ENCODE peak calls at places on chromosomes 1 and 21, in five cellular contexts. B, V, X, F and T are unnamed samples.
A peak's percentile ranks its signal among the peaks of the same experiment; 100 is the strongest.

GRCh38 chr1:228323401-228323800 is 83.2 kb downstream of the TRIM11 start:
- DNase-seq in B (no peak), V (no peak), X (no peak), F (no peak), T (no peak)

GRCh38 chr1:88701275-88701674 is 17.2 kb downstream of the PKN2 start:
- DNase-seq in B (no peak), V (no peak), X (peak; percentile 47), F (no peak), T (no peak)

GRCh38 chr1:231044588-231044987 is 4.5 kb upstream of the FAM89A start:
- DNase-seq in B (no peak), V (no peak), X (no peak), F (no peak), T (no peak)

GRCh38 chr1:53305650-53306049 is 22.2 kb downstream of the LRP8 start:
- DNase-seq in B (no peak), V (peak; percentile 40), X (no peak), F (no peak), T (no peak)

GRCh38 chr1:16072616-16073484 is 601 bp downstream of the FAM131C start:
- DNase-seq in B (peak; percentile 66), V (no peak), X (no peak), F (peak; percentile 80), T (no peak)

GRCh38 chr21:38951095-38951745 is 145.5 kb downstream of the ETS2 start:
- DNase-seq in B (no peak), V (no peak), X (no peak), F (no peak), T (no peak)

GRCh38 chr1:155116113-155116764 is 11.4 kb upstream of the EFNA1 start:
- DNase-seq in B (no peak), V (no peak), X (no peak), F (no peak), T (no peak)

GRCh38 chr1:222347627-222348026 is 200.3 kb downstream of the HHIPL2 start:
- DNase-seq in B (no peak), V (no peak), X (no peak), F (no peak), T (no peak)

GRCh38 chr1:24639881-24640280 is 3.2 kb upstream of the SRRM1 start:
- DNase-seq in B (no peak), V (no peak), X (no peak), F (no peak), T (no peak)

GRCh38 chr1:221039616-221040015 is 160.4 kb downstream of the HLX start:
- DNase-seq in B (peak; percentile 7), V (no peak), X (peak; percentile 23), F (peak; percentile 21), T (peak; percentile 70)

GRCh38 chr1:160981584-160982411 is 27.2 kb upstream of the ITLN2 start:
- DNase-seq in B (peak; percentile 98), V (peak; percentile 25), X (no peak), F (no peak), T (no peak)

GRCh38 chr1:213369465-213369864 is 318.4 kb downstream of the RPS6KC1 start:
- DNase-seq in B (no peak), V (no peak), X (no peak), F (no peak), T (no peak)

GRCh38 chr1:33388989-33389771 is 41.7 kb downstream of the PHC2 start:
- DNase-seq in B (no peak), V (no peak), X (peak; percentile 71), F (no peak), T (peak; percentile 78)

GRCh38 chr1:20733361-20733975 is 965 bp upstream of the SH2D5 start:
- DNase-seq in B (no peak), V (no peak), X (no peak), F (no peak), T (no peak)

GRCh38 chr1:84428220-84428619 is 29.9 kb downstream of the DNASE2B start:
- DNase-seq in B (no peak), V (no peak), X (no peak), F (no peak), T (no peak)

GRCh38 chr1:80158771-80159170 is 1152.2 kb upstream of the ADGRL4 start:
- DNase-seq in B (no peak), V (no peak), X (no peak), F (no peak), T (no peak)

GRCh38 chr21:45392206-45392971 is 12.6 kb upstream of the COL18A1 start:
- DNase-seq in B (no peak), V (no peak), X (no peak), F (no peak), T (no peak)

GRCh38 chr21:42570841-42571387 is 57.3 kb downstream of the SLC37A1 start:
- DNase-seq in B (peak; percentile 36), V (no peak), X (no peak), F (no peak), T (no peak)

GRCh38 chr1:164452549-164452948 is 106.4 kb upstream of the PBX1 start:
- DNase-seq in B (no peak), V (no peak), X (no peak), F (no peak), T (no peak)

GRCh38 chr1:198444792-198445191 is 95.7 kb downstream of the ATP6V1G3 start:
- DNase-seq in B (no peak), V (no peak), X (peak; percentile 95), F (no peak), T (peak; percentile 65)

GRCh38 chr1:52002038-52002917 is 11.8 kb upstream of the RAB3B start:
- DNase-seq in B (peak; percentile 98), V (no peak), X (peak; percentile 94), F (peak; percentile 89), T (peak; percentile 88)

GRCh38 chr1:8789314-8790214 is 27.9 kb downstream of the RERE start:
- DNase-seq in B (peak; percentile 81), V (no peak), X (no peak), F (peak; percentile 83), T (no peak)

GRCh38 chr1:29636936-29637335 is 400.6 kb downstream of the PTPRU start:
- DNase-seq in B (no peak), V (no peak), X (no peak), F (no peak), T (no peak)

GRCh38 chr1:58886611-58887010 is 102.8 kb upstream of the JUN start:
- DNase-seq in B (no peak), V (no peak), X (peak; percentile 68), F (no peak), T (no peak)

GRCh38 chr1:33791251-33791650 is 72.6 kb upstream of the HMGB4 start:
- DNase-seq in B (no peak), V (no peak), X (no peak), F (no peak), T (no peak)

GRCh38 chr1:93313026-93313425 is 32.7 kb upstream of the DR1 start:
- DNase-seq in B (no peak), V (no peak), X (no peak), F (no peak), T (no peak)

GRCh38 chr1:1966086-1966740 is 37.4 kb downstream of the CFAP74 start:
- DNase-seq in B (no peak), V (no peak), X (no peak), F (no peak), T (no peak)

GRCh38 chr1:37127254-37127748 is 93.0 kb upstream of the GRIK3 start:
- DNase-seq in B (no peak), V (no peak), X (no peak), F (no peak), T (no peak)

GRCh38 chr1:184881941-184882648 is 92.2 kb downstream of the NIBAN1 start:
- DNase-seq in B (peak; percentile 27), V (no peak), X (peak; percentile 88), F (no peak), T (no peak)

GRCh38 chr1:117658676-117659075 is 52.8 kb downstream of the TENT5C start:
- DNase-seq in B (no peak), V (no peak), X (no peak), F (no peak), T (no peak)

GRCh38 chr1:202643397-202644218 is 66.6 kb downstream of the SYT2 start:
- DNase-seq in B (peak; percentile 72), V (no peak), X (no peak), F (peak; percentile 33), T (no peak)

GRCh38 chr1:22654692-22655091 is 1.7 kb downstream of the C1QB start:
- DNase-seq in B (peak; percentile 70), V (no peak), X (no peak), F (peak; percentile 48), T (no peak)

GRCh38 chr1:34710811-34711210 is 44.0 kb upstream of the GJB5 start:
- DNase-seq in B (no peak), V (no peak), X (no peak), F (no peak), T (no peak)

GRCh38 chr1:97144527-97144926 is 422.9 kb downstream of the PTBP2 start:
- DNase-seq in B (no peak), V (no peak), X (peak; percentile 26), F (no peak), T (peak; percentile 65)

GRCh38 chr1:206554833-206555472 is 47.6 kb downstream of the RASSF5 start:
- DNase-seq in B (no peak), V (no peak), X (no peak), F (no peak), T (no peak)

GRCh38 chr1:206555473-206555935 is 48.2 kb downstream of the RASSF5 start:
- DNase-seq in B (peak; percentile 9), V (peak; percentile 50), X (peak; percentile 42), F (peak; percentile 79), T (no peak)

GRCh38 chr1:206556748-206557635 is 49.7 kb downstream of the RASSF5 start:
- DNase-seq in B (peak; percentile 80), V (peak; percentile 83), X (peak; percentile 35), F (peak; percentile 88), T (peak; percentile 13)

GRCh38 chr1:206557636-206558473 is 50.5 kb downstream of the RASSF5 start:
- DNase-seq in B (no peak), V (no peak), X (no peak), F (no peak), T (no peak)

GRCh38 chr1:206556047-206556747 is 48.9 kb downstream of the RASSF5 start:
- DNase-seq in B (no peak), V (no peak), X (no peak), F (no peak), T (no peak)
- TF ChIP-seq CTCF in B (no peak), V (no peak), X (no peak), F (no peak), T (no peak)

GRCh38 chr1:74771913-74772515 is 39.1 kb downstream of the TYW3 start:
- DNase-seq in B (peak; percentile 74), V (no peak), X (peak; percentile 63), F (peak; percentile 26), T (peak; percentile 47)
- TF ChIP-seq CTCF in B (peak; percentile 85), V (peak; percentile 64), X (peak; percentile 70), F (peak; percentile 71), T (peak; percentile 95)

GRCh38 chr1:11984121-11984520 is 3.9 kb downstream of the MFN2 start:
- DNase-seq in B (no peak), V (no peak), X (no peak), F (peak; percentile 47), T (no peak)

GRCh38 chr1:11979818-11980675 is at the start of gene MFN2:
- DNase-seq in B (peak; percentile 99), V (peak; percentile 95), X (peak; percentile 99), F (peak; percentile 98), T (peak; percentile 96)

GRCh38 chr1:11980676-11980972 is 380 bp downstream of the MFN2 start:
- DNase-seq in B (peak; percentile 66), V (no peak), X (no peak), F (no peak), T (no peak)

GRCh38 chr1:11981378-11982009 is 1.2 kb downstream of the MFN2 start:
- DNase-seq in B (no peak), V (no peak), X (no peak), F (no peak), T (peak; percentile 9)

GRCh38 chr1:11982010-11982392 is 1.8 kb downstream of the MFN2 start:
- DNase-seq in B (peak; percentile 26), V (no peak), X (peak; percentile 49), F (no peak), T (peak; percentile 30)
- TF ChIP-seq CTCF in B (peak; percentile 15), V (peak; percentile 7), X (peak; percentile 52), F (no peak), T (peak; percentile 63)

GRCh38 chr1:150072959-150073358 is 5.4 kb downstream of the VPS45 start:
- DNase-seq in B (peak; percentile 6), V (no peak), X (peak; percentile 60), F (no peak), T (peak; percentile 36)
- TF ChIP-seq CTCF in B (peak; percentile 32), V (peak; percentile 42), X (peak; percentile 35), F (peak; percentile 67), T (peak; percentile 74)